ENCODE peak calls at places on chromosomes 4 and X, in four cellular contexts. M, E, J and P are unnamed samples. For H3K4me1, the result is how much of the 10 kb centered on the place peaks cover.

GRCh38 chr4:123941306-123941705 is 544.7 kb downstream of the SPRY1 start:
- DNase-seq in M (no peak), E (no peak), J (no peak), P (no peak)

GRCh38 chrX:17744896-17745523 is 7.7 kb downstream of the SCML1 start:
- DNase-seq in M (peak), E (peak), J (no peak), P (no peak)

GRCh38 chr4:105741548-105741947 is 33.0 kb downstream of the GSTCD start:
- DNase-seq in M (no peak), E (no peak), J (no peak), P (no peak)

GRCh38 chr4:61511716-61512488 is 311.8 kb downstream of the ADGRL3 start:
- DNase-seq in M (no peak), E (no peak), J (no peak), P (no peak)

GRCh38 chr4:93084599-93085305 is 743.8 kb upstream of the ATOH1 start:
- DNase-seq in M (no peak), E (no peak), J (no peak), P (no peak)

GRCh38 chr4:185787926-185788679 is 23.9 kb downstream of the SORBS2 start:
- DNase-seq in M (no peak), E (no peak), J (no peak), P (no peak)

GRCh38 chr4:140296871-140297570 is 76.4 kb upstream of the SCOC start:
- DNase-seq in M (no peak), E (no peak), J (no peak), P (no peak)

GRCh38 chrX:123731258-123731986 is 1.4 kb downstream of the THOC2 start:
- DNase-seq in M (no peak), E (no peak), J (no peak), P (no peak)

GRCh38 chrX:153333271-153333670 is 682 bp upstream of the ZNF275 start:
- DNase-seq in M (no peak), E (no peak), J (no peak), P (no peak)

GRCh38 chr4:68375667-68376559 is 26.0 kb upstream of the YTHDC1 start:
- DNase-seq in M (peak), E (peak), J (no peak), P (peak)

GRCh38 chr4:152972821-152973613 is 36.9 kb downstream of the FHDC1 start:
- DNase-seq in M (no peak), E (no peak), J (no peak), P (no peak)

GRCh38 chrX:30892591-30892990 is 3.5 kb upstream of the TAB3 start:
- DNase-seq in M (no peak), E (no peak), J (no peak), P (no peak)

GRCh38 chrX:52865328-52865980 is 2.4 kb downstream of the XAGE3 start:
- DNase-seq in M (no peak), E (no peak), J (no peak), P (no peak)

GRCh38 chrX:50953832-50954231 is 43.3 kb downstream of the BMP15 start:
- DNase-seq in M (no peak), E (no peak), J (no peak), P (no peak)

GRCh38 chr4:183471960-183472708 is 27.7 kb downstream of the CDKN2AIP start:
- DNase-seq in M (peak), E (peak), J (peak), P (peak)

GRCh38 chr4:6815029-6815836 is 32.7 kb downstream of the KIAA0232 start:
- DNase-seq in M (no peak), E (no peak), J (no peak), P (no peak)

GRCh38 chrX:87571965-87572364 is 54.4 kb downstream of the KLHL4 start:
- DNase-seq in M (no peak), E (no peak), J (no peak), P (no peak)

GRCh38 chr4:97643179-97643578 is 500.1 kb downstream of the STPG2 start:
- DNase-seq in M (no peak), E (no peak), J (no peak), P (no peak)

GRCh38 chr4:64781737-64782326 is 372.6 kb upstream of the TECRL start:
- DNase-seq in M (peak), E (no peak), J (no peak), P (no peak)

GRCh38 chr4:19329077-19329476 is 922.6 kb upstream of the SLIT2 start:
- DNase-seq in M (no peak), E (no peak), J (no peak), P (no peak)

GRCh38 chr4:71382125-71382524 is 43.3 kb downstream of the SLC4A4 start:
- DNase-seq in M (no peak), E (no peak), J (no peak), P (no peak)

GRCh38 chr4:71380721-71381120 is 41.9 kb downstream of the SLC4A4 start:
- DNase-seq in M (no peak), E (no peak), J (no peak), P (no peak)

GRCh38 chr4:71382569-71383560 is 44.0 kb downstream of the SLC4A4 start:
- DNase-seq in M (no peak), E (no peak), J (no peak), P (no peak)

GRCh38 chr4:71379126-71379525 is 40.3 kb downstream of the SLC4A4 start:
- DNase-seq in M (no peak), E (no peak), J (no peak), P (no peak)

DNA sequence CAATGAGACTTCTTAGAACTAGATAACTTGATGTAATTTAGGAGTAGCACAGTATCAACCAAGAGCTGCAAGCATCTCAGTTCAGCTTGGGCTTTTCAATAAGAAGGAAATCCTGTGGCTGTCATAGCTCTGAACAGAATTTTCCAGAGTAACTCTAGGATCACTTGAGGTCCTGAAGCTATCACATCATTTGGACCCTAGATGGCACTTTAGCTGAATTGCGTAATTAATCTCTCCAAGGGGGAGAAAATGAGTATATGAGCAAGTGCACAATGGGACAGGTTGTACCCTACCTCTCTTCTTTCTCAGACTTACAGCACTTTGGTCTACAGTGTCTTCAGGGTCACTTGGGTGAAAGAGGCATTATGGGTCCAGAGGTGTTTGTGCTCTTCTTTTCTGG is 45.2 kb downstream of the SLC4A4 start:
- DNase-seq in M (no peak), E (no peak), J (no peak), P (no peak)
- H3K27ac ChIP-seq in M (no peak), E (no peak), J (no peak), P (no peak)

GRCh38 chr4:85393201-85393600 is 81.7 kb upstream of the ARHGAP24 start:
- DNase-seq in M (no peak), E (no peak), J (no peak), P (no peak)
- H3K4me3 ChIP-seq in M (no peak), E (no peak), J (no peak), P (no peak)

GRCh38 chr4:10108391-10108790 is 8.2 kb downstream of the WDR1 start:
- DNase-seq in M (no peak), E (no peak), J (no peak), P (no peak)

GRCh38 chr4:10107111-10108091 is 9.2 kb downstream of the WDR1 start:
- DNase-seq in M (no peak), E (no peak), J (no peak), P (no peak)

GRCh38 chr4:10111067-10111801 is 5.4 kb downstream of the WDR1 start:
- DNase-seq in M (no peak), E (no peak), J (no peak), P (no peak)

GRCh38 chr4:10109995-10110670 is 6.5 kb downstream of the WDR1 start:
- DNase-seq in M (no peak), E (no peak), J (no peak), P (no peak)

DNA sequence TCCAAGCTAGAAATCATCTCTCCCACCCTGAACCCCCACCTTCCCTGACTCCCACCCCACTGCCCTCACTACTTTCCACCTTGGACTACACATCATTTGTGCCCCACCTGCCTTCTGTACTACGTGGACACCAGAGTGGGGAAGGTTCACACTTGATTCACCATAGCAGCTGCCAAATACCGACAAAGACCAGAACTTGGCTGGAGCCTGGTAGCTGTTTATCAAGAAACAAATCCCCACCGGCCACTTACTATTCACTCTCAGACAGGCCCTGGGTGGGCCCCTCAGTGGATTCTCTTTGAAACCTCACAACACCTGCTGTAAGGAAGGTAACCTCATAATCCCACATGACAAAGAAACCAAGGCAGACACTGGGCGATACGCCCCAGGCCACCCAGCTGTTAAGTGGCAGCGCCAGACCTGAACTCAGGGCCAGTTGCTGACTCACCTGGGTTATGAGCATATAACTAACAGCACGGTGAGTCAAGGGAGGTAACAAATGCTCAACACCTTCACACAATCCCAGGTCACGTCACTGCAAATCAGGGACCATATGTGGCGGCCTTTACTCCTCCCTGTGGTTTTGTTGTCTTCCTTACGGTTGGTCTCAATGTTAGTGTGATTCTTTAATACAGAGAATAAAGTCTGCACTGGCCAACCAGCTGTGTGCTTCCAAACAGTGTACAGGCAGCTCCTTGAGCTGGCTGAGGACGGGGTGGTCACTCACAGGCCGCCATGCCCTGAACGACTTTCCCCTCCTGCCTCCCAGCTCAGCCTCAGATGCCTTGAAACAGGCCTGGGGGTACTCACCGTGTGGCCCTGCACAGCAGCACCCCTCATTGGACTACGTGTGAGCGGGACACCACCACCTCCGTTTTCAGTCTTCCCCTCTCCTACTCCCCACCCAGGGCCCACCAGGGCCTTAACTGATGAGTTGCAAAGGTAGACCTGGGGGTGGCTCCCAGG is 7.5 kb downstream of the WDR1 start:
- DNase-seq in M (no peak), E (no peak), J (no peak), P (peak)
- H3K4me1 ChIP-seq in M (half or more), E (half or more), J (half or more), P (half or more)

DNA sequence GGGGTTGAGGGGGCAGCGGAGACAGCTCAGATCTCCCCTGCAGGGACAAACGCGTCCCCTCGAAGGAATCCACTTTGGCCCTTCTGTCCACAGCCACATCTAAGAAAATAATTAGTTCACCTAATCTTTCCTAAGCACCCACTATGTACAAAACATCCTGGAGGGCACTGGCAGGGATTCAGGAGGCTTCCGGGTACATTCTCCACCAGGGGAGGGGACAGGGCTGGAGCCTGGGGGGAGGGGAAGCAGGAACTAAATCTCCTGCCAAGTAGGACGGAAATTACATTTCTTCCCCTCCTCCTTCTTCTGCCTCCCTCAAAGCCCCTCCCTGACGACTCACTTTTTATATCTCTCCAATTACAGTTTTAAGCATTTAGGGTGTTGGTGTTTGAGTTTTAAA is 203.1 kb downstream of the BCOR start:
- DNase-seq in M (no peak), E (no peak), J (no peak), P (no peak)
- H3K27ac ChIP-seq in M (no peak), E (no peak), J (no peak), P (no peak)

GRCh38 chr4:138915725-138916124 is 99.9 kb upstream of the NOCT start:
- DNase-seq in M (no peak), E (no peak), J (no peak), P (no peak)

GRCh38 chr4:138916763-138917162 is 98.8 kb upstream of the NOCT start:
- DNase-seq in M (no peak), E (no peak), J (no peak), P (no peak)

GRCh38 chr4:138919094-138919936 is 96.3 kb upstream of the NOCT start:
- DNase-seq in M (peak), E (peak), J (peak), P (peak)
- H3K4me3 ChIP-seq in M (no peak), E (no peak), J (no peak), P (no peak)

DNA sequence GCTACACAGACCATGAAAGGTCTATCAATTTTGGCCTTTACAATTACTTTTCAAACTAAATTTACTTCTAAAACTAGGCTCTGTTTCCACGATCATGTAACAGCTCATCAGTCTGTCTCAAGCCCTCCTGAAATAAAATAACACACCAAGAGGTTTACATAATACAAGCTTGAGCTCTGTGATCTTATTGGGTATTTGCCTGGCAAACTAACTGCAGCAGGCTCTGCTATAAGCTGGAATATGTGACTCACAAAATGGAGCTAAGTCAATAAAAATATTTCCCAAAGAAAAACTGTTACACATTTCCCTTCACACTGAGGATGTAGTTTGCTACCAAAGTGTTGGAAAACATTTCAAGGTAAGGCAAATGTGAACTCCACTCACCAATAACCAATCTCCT is 94.7 kb upstream of the GPM6B start:
- DNase-seq in M (no peak), E (no peak), J (no peak), P (no peak)
- H3K4me1 ChIP-seq in M (under half), E (under half), J (under half), P (under half)

GRCh38 chrX:115622534-115622933 is 61.6 kb downstream of the PLS3 start:
- DNase-seq in M (no peak), E (no peak), J (no peak), P (no peak)
- H3K27ac ChIP-seq in M (no peak), E (no peak), J (peak), P (no peak)